ENCODE peak calls at places on chromosomes 3 and 15, in seven cellular contexts. U, O, N, W, V, Q and G are unnamed samples.
A peak's percentile ranks its signal among the peaks of the same experiment; 100 is the strongest.

GRCh38 chr15:79593119-79593869 is 161.2 kb downstream of the MINAR1 start:
- DNase-seq in V (no peak), O (no peak), Q (no peak), U (no peak), N (no peak), W (peak; percentile 18), G (peak; percentile 16)

GRCh38 chr3:145953316-145953715 is 207.7 kb downstream of the PLOD2 start:
- DNase-seq in V (no peak), N (peak; percentile 86), W (no peak), U (no peak), Q (no peak), O (no peak), G (no peak)

GRCh38 chr3:12627371-12627770 is 36.5 kb downstream of the RAF1 start:
- DNase-seq in O (no peak), N (no peak), Q (no peak), W (no peak), V (no peak), U (no peak), G (no peak)

GRCh38 chr3:98545940-98546339 is 14.2 kb downstream of the GPR15 start:
- DNase-seq in U (no peak), W (no peak), O (no peak), N (no peak), V (no peak), Q (no peak), G (no peak)

GRCh38 chr15:58453931-58454793 is 22.4 kb downstream of the LIPC start:
- DNase-seq in V (no peak), Q (peak; percentile 25), U (no peak), O (no peak), W (no peak), N (no peak), G (no peak)

GRCh38 chr15:80990955-80991354 is 1.3 kb upstream of the MESD start:
- DNase-seq in Q (no peak), V (no peak), W (no peak), O (no peak), U (no peak), N (no peak), G (no peak)

GRCh38 chr15:94305133-94305532 is 73.8 kb downstream of the MCTP2 start:
- DNase-seq in Q (no peak), N (no peak), V (no peak), O (no peak), U (no peak), W (no peak), G (no peak)

GRCh38 chr3:160226026-160226739 is 961 bp downstream of the C3orf80 start:
- DNase-seq in W (peak; percentile 34), N (no peak), V (no peak), U (no peak), Q (no peak), O (no peak), G (peak; percentile 42)

GRCh38 chr3:173993299-173993698 is 595.8 kb downstream of the NLGN1 start:
- DNase-seq in V (no peak), U (no peak), O (no peak), N (peak; percentile 72), W (peak; percentile 10), Q (no peak), G (no peak)

GRCh38 chr3:43906847-43907507 is 216.2 kb downstream of the ABHD5 start:
- DNase-seq in V (no peak), U (no peak), W (no peak), N (no peak), Q (no peak), O (no peak), G (no peak)

GRCh38 chr3:71543371-71544016 is 40.0 kb downstream of the FOXP1 start:
- DNase-seq in W (no peak), O (no peak), V (no peak), N (no peak), U (no peak), Q (no peak), G (no peak)

GRCh38 chr3:45497963-45498362 is 96.6 kb upstream of the LIMD1 start:
- DNase-seq in N (no peak), V (no peak), W (no peak), O (no peak), U (no peak), Q (no peak), G (no peak)

GRCh38 chr3:128168830-128169229 is 15.5 kb downstream of the EEFSEC start:
- DNase-seq in U (no peak), Q (no peak), V (no peak), W (no peak), O (no peak), N (no peak), G (no peak)

GRCh38 chr15:59453474-59454215 is 15.7 kb downstream of the FAM81A start:
- DNase-seq in U (no peak), O (no peak), W (no peak), Q (no peak), V (no peak), N (no peak), G (no peak)

GRCh38 chr3:197499427-197499826 is 56.3 kb downstream of the BDH1 start:
- DNase-seq in U (no peak), O (no peak), V (no peak), W (no peak), N (peak; percentile 92), Q (no peak), G (no peak)

GRCh38 chr3:13655074-13655913 is 106.4 kb downstream of the FBLN2 start:
- DNase-seq in O (peak; percentile 83), Q (no peak), N (peak; percentile 14), V (peak; percentile 50), U (no peak), W (peak; percentile 85), G (no peak)

DNA sequence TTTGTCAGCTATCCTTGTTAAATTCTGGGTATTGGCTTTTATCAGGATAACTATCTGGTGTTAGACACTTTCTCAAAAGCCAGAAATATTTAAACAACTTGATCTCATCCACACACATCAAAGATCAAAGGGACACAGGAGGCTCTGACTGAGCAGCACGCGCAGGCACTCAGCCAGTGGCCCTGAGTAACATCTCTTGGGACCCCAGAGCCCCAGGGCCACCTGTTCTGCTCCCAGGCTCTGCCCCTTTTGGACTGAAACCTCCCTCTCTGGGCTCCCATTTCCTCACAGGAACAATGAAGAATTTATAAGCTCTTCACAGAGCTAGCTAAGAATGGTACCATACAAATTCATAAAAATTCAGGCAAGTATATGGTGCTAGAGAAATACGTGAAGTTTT is 16.1 kb downstream of the ATP10A start:
- DNase-seq in V (no peak), W (no peak), N (no peak), U (no peak), Q (no peak), O (no peak), G (no peak)
- H3K4me1 ChIP-seq in V (peaks cover 35% of the 10 kb centered on the region), W (peaks cover 20% of the 10 kb centered on the region), N (peaks cover 26% of the 10 kb centered on the region), U (peaks cover 7% of the 10 kb centered on the region), Q (no peaks in the 10 kb centered on the region), O (peaks cover 12% of the 10 kb centered on the region), G (peaks cover 23% of the 10 kb centered on the region)

GRCh38 chr3:171840484-171840830 is 2.7 kb upstream of the TMEM212 start:
- DNase-seq in U (no peak), O (no peak), W (no peak), V (no peak), N (no peak), Q (no peak), G (no peak)

GRCh38 chr3:171839270-171839669 is 3.9 kb upstream of the TMEM212 start:
- DNase-seq in U (no peak), O (no peak), Q (no peak), V (no peak), W (no peak), N (no peak), G (no peak)

GRCh38 chr3:171836836-171837235 is 6.3 kb upstream of the TMEM212 start:
- DNase-seq in U (no peak), W (no peak), Q (no peak), V (no peak), O (no peak), N (no peak), G (no peak)

GRCh38 chr3:171837698-171838097 is 5.5 kb upstream of the TMEM212 start:
- DNase-seq in U (no peak), O (no peak), N (no peak), V (no peak), Q (no peak), W (no peak), G (no peak)

DNA sequence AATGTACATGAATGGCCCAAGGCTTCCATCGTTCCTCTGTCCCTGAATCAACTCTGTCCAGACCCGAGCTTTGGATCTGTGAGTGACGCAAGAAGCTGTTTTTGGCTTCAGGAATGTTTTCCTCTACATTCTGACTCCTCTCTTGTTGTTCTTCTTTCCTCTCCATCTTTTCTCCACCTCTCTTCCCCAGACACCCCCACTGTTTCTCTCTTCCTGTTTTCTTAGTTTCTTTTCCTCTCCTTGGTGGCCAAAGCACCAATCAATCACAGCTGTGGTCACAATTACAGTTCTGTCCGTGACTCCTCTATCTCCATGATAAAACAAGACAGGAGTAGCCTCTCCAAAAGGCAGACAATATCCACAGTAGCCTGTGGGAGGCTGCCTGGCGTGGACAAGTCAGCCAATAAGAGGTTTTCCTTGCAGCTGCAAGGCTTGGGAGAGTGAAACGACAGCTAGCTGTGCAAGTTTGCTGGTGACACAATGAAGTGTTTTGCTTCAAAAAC is 4.9 kb upstream of the TMEM212 start:
- DNase-seq in U (no peak), V (no peak), Q (peak; percentile 76), W (no peak), O (no peak), N (peak; percentile 67), G (peak; percentile 16)
- H3K4me3 ChIP-seq in U (no peak overlapping the region), V (no peak overlapping the region), Q (peak overlapping the region; percentile 31), W (no peak overlapping the region), O (peak overlapping the region; percentile 41), N (no peak overlapping the region), G (no peak overlapping the region)

DNA sequence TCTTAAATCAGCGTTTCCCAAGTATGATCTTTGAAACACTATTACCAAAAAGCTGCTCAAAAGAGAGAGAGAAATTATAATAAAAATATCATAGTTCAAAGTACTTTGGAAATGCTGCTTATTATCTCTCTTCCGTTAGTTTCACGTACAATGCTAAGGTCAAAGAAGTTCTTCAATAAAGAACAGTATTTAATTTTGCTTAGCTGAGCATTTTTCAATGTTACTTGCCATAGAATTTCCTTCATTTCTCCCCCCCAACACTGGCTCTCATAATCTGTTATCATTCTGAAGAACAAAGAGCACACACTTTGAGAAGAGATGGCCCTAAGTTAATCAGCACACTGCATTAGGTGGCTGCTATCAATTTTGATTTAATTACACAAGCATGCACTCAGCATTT is 840.8 kb upstream of the CFAP20DC start:
- DNase-seq in U (no peak), N (no peak), V (no peak), W (no peak), O (no peak), Q (no peak), G (no peak)
- H3K9me3 ChIP-seq in U (no peaks in the 10 kb centered on the region), N (no peaks in the 10 kb centered on the region), V (no peaks in the 10 kb centered on the region), W (no peaks in the 10 kb centered on the region), O (no peaks in the 10 kb centered on the region), Q (no peaks in the 10 kb centered on the region), G (no peaks in the 10 kb centered on the region)

GRCh38 chr15:34325368-34325767 is 12.2 kb downstream of the SLC12A6 start:
- DNase-seq in O (no peak), U (no peak), Q (no peak), V (no peak), W (no peak), N (no peak), G (no peak)

GRCh38 chr15:34331809-34332208 is 5.8 kb downstream of the SLC12A6 start:
- DNase-seq in W (no peak), U (no peak), Q (no peak), N (peak; percentile 70), O (no peak), V (no peak), G (no peak)

GRCh38 chr15:34330279-34330678 is 7.3 kb downstream of the SLC12A6 start:
- DNase-seq in U (no peak), O (no peak), N (no peak), W (no peak), Q (no peak), V (no peak), G (no peak)

GRCh38 chr15:34327906-34328305 is 9.7 kb downstream of the SLC12A6 start:
- DNase-seq in W (no peak), V (no peak), U (no peak), O (no peak), N (no peak), Q (no peak), G (no peak)

GRCh38 chr15:34329006-34329405 is 8.6 kb downstream of the SLC12A6 start:
- DNase-seq in W (no peak), O (no peak), Q (no peak), U (no peak), N (no peak), V (no peak), G (no peak)
- H3K4me1 ChIP-seq in W (no peaks in the 10 kb centered on the region), O (peaks cover 3% of the 10 kb centered on the region), Q (no peaks in the 10 kb centered on the region), U (peaks cover 36% of the 10 kb centered on the region), N (no peaks in the 10 kb centered on the region), V (no peaks in the 10 kb centered on the region), G (no peaks in the 10 kb centered on the region)